ENCODE peak calls at places on chromosomes 6 and 20, in six cellular contexts. K is OCI-LY7, A is endodermal cell, Q is choroid plexus epithelial cell, B is uterus, X is psoas muscle. U is an unnamed sample.

GRCh38 chr6:46719099-46719498 is 16.1 kb downstream of the PLA2G7 start:
- DNase-seq in X (no peak), Q (peak), K (no peak), A (no peak), B (no peak), U (peak)

GRCh38 chr20:50101900-50102299 is 11.1 kb downstream of the UBE2V1 start:
- DNase-seq in B (no peak), K (no peak), X (no peak), Q (no peak), A (no peak), U (no peak)

GRCh38 chr20:10673176-10673830 is 496 bp downstream of the JAG1 start:
- DNase-seq in X (peak), Q (peak), K (peak), B (no peak), A (peak), U (no peak)

GRCh38 chr6:140438346-140438735 is 1063.9 kb upstream of the CITED2 start:
- DNase-seq in X (no peak), K (no peak), Q (peak), B (no peak), A (no peak), U (no peak)

GRCh38 chr6:7156666-7157278 is 49.0 kb downstream of the RREB1 start:
- DNase-seq in K (no peak), X (no peak), A (peak), B (no peak), Q (no peak), U (peak)

GRCh38 chr6:111642463-111643158 is 36.9 kb upstream of the TRAF3IP2 start:
- DNase-seq in A (peak), Q (peak), X (peak), K (peak), B (peak), U (peak)

GRCh38 chr6:111573118-111573883 is 32.4 kb downstream of the TRAF3IP2 start:
- DNase-seq in A (no peak), X (no peak), B (no peak), Q (peak), K (no peak), U (peak)

GRCh38 chr20:48574383-48574782 is 253.4 kb downstream of the PREX1 start:
- DNase-seq in B (no peak), Q (peak), A (peak), X (no peak), K (peak), U (peak)

GRCh38 chr20:53989401-53989800 is 81.0 kb downstream of the BCAS1 start:
- DNase-seq in K (no peak), B (no peak), A (no peak), Q (no peak), X (no peak), U (no peak)

GRCh38 chr20:15637971-15638754 is 935.1 kb downstream of the KIF16B start:
- DNase-seq in Q (no peak), K (no peak), A (no peak), X (no peak), B (no peak), U (no peak)

GRCh38 chr6:113744886-113745285 is 112.3 kb upstream of the MARCKS start:
- DNase-seq in Q (no peak), X (no peak), B (no peak), A (no peak), K (no peak), U (no peak)

GRCh38 chr6:153135681-153136080 is 4.6 kb upstream of the RGS17 start:
- DNase-seq in Q (no peak), K (no peak), X (no peak), A (no peak), B (no peak), U (no peak)

DNA sequence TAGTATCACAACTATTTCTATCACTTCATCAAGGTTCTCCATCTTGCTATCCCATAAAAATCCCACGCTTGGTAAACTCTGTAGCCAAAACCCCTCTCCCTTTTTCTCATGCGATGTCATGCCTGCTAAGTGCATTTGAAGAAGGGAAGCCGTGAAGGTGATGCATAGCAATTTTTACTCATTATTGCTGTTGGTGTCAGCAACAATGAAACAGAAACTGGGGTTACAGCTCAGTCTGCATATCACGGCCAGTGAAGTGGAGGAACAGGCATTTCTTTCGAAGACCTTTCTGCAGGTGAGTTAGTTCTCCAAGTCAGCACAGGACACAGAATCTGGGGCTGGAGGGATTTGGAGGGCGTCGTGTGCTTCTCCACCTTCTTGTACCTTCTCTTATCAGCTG is 5.8 kb downstream of the UNC93A start:
- DNase-seq in Q (no peak), K (no peak), B (no peak), A (peak), X (no peak), U (no peak)
- TF ChIP-seq CTCF in Q (no peak), K (no peak), B (no peak), A (no peak), X (no peak), U (no peak)

GRCh38 chr6:27228963-27229477 is 18.5 kb upstream of the PRSS16 start:
- DNase-seq in A (no peak), X (no peak), Q (no peak), K (no peak), B (no peak), U (no peak)

GRCh38 chr6:27224729-27225128 is 22.8 kb upstream of the PRSS16 start:
- DNase-seq in K (no peak), Q (no peak), A (no peak), B (no peak), X (no peak), U (no peak)
- H3K4me3 ChIP-seq in K (no peak), Q (no peak), A (no peak), B (no peak), X (no peak), U (no peak)

GRCh38 chr20:23023621-23024187 is 11.4 kb upstream of the SSTR4 start:
- DNase-seq in A (peak), K (no peak), B (no peak), Q (no peak), X (no peak), U (no peak)
- TF ChIP-seq CTCF in A (peak), K (no peak), B (no peak), Q (no peak), X (no peak), U (no peak)

GRCh38 chr20:34549291-34549928 is 9.1 kb upstream of the MAP1LC3A start:
- DNase-seq in X (no peak), Q (no peak), K (no peak), A (peak), B (no peak), U (no peak)

GRCh38 chr20:34547844-34548613 is 10.5 kb upstream of the MAP1LC3A start:
- DNase-seq in X (no peak), K (no peak), A (no peak), B (no peak), Q (no peak), U (no peak)

GRCh38 chr20:34552569-34552968 is 5.9 kb upstream of the MAP1LC3A start:
- DNase-seq in A (no peak), B (no peak), Q (no peak), X (no peak), K (no peak), U (no peak)

GRCh38 chr20:34546751-34547181 is 11.8 kb upstream of the MAP1LC3A start:
- DNase-seq in X (no peak), K (no peak), B (no peak), A (no peak), Q (no peak), U (no peak)

DNA sequence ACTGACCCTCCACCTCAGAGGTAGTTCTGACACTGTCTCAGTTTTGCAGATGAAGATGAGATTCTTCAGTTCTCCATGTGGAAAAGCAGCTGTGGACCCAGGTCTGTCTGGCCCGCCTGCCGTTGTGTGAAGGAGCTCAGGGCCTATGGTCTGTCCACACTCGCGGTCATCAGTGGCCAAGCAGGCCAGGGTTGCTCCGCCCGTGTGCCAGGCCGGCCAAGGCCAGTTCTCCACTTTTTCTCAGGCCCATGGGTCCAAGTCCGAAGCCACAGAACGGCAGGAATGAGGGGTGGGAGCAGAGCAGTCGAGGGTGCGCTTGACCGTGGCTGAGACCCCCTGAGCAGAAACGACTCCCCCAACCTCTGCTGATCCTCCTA is 8.6 kb upstream of the MAP1LC3A start:
- DNase-seq in A (no peak), K (no peak), B (no peak), Q (no peak), X (no peak), U (no peak)
- H3K4me3 ChIP-seq in A (no peak), K (no peak), B (no peak), Q (no peak), X (no peak), U (no peak)

GRCh38 chr6:77264970-77265369 is 198.3 kb downstream of the HTR1B start:
- DNase-seq in X (no peak), B (no peak), K (no peak), Q (no peak), A (peak), U (no peak)
- TF ChIP-seq CTCF in X (no peak), B (no peak), K (peak), Q (no peak), A (peak), U (no peak)